ENCODE peak calls at places on chromosome 11, in six cellular contexts. Q is foreskin fibroblast; I is A549; B is GM12891; G is left kidney; O is effector memory CD8-positive, alpha-beta T cell. X is an unnamed sample.

GRCh38 chr11:86063536-86063935 is 5.3 kb downstream of the PICALM start:
- DNase-seq in O (no peak), B (no peak), I (no peak), G (no peak), Q (no peak), X (no peak)

GRCh38 chr11:19435306-19435989 is 194.7 kb upstream of the E2F8 start:
- DNase-seq in Q (no peak), B (no peak), O (no peak), G (no peak), I (no peak), X (no peak)

GRCh38 chr11:57764527-57764926 is 2.9 kb downstream of the CTNND1 start:
- DNase-seq in I (no peak), Q (no peak), G (no peak), O (no peak), B (no peak), X (no peak)

GRCh38 chr11:20611892-20612291 is 12.5 kb downstream of the SLC6A5 start:
- DNase-seq in I (no peak), Q (no peak), B (no peak), G (no peak), O (no peak), X (no peak)

GRCh38 chr11:95435628-95436353 is 204.8 kb upstream of the SESN3 start:
- DNase-seq in I (no peak), B (no peak), Q (no peak), O (no peak), G (peak; percentile 81), X (no peak)

GRCh38 chr11:113615773-113616172 is 90.3 kb downstream of the TMPRSS5 start:
- DNase-seq in Q (no peak), G (no peak), B (no peak), O (no peak), I (no peak), X (peak; percentile 28)

GRCh38 chr11:123494195-123495050 is 64.4 kb downstream of the GRAMD1B start:
- DNase-seq in Q (peak; percentile 16), B (no peak), G (peak; percentile 55), O (no peak), I (no peak), X (no peak)

GRCh38 chr11:105144887-105145286 is 5.3 kb upstream of the CARD18 start:
- DNase-seq in B (no peak), G (no peak), Q (peak; percentile 77), O (no peak), I (no peak), X (no peak)

GRCh38 chr11:109197656-109198055 is 224.3 kb upstream of the C11orf87 start:
- DNase-seq in O (no peak), I (no peak), Q (no peak), G (no peak), B (no peak), X (no peak)

GRCh38 chr11:91981995-91982394 is 242.6 kb upstream of the FAT3 start:
- DNase-seq in B (no peak), Q (peak; percentile 92), O (no peak), I (peak; percentile 80), G (no peak), X (peak; percentile 91)

X was measured in MG63.